ENCODE peak calls at places on chromosomes 4 and X, in eight cellular contexts. N is GM20000, Y is mammary epithelial cell, R is kidney epithelial cell, B is nephron progenitor cell, F is choroid plexus epithelial cell, K is breast epithelium, P is fibroblast of mammary gland. Z is an unnamed sample.

GRCh38 chrX:110086162-110086915 is 83.4 kb downstream of the TMEM164 start:
- DNase-seq in P (peak), B (no peak), F (peak), K (no peak), N (no peak), R (no peak), Y (no peak), Z (no peak)

GRCh38 chr4:71241467-71242401 is 97.1 kb upstream of the SLC4A4 start:
- DNase-seq in F (no peak), P (no peak), R (no peak), K (no peak), B (no peak), N (no peak), Y (no peak), Z (peak)

GRCh38 chrX:1592863-1593201 is 1.4 kb downstream of the AKAP17A start:
- DNase-seq in K (no peak), Y (no peak), B (no peak), P (no peak), R (no peak), N (no peak), F (no peak), Z (no peak)

GRCh38 chrX:12901486-12901885 is 4.9 kb upstream of the TLR8 start:
- DNase-seq in B (peak), N (peak), K (peak), R (no peak), F (peak), P (peak), Y (peak), Z (peak)

GRCh38 chrX:41561045-41561444 is 113.9 kb downstream of the NYX start:
- DNase-seq in R (peak), P (peak), K (no peak), F (peak), B (no peak), N (peak), Y (peak), Z (peak)

GRCh38 chrX:25034889-25035288 is 19.1 kb upstream of the ARX start:
- DNase-seq in F (peak), P (peak), R (no peak), K (no peak), Y (no peak), B (no peak), N (no peak), Z (peak)

GRCh38 chrX:154010330-154011087 is 9.2 kb downstream of the IRAK1 start:
- DNase-seq in N (no peak), B (no peak), P (peak), Y (no peak), R (no peak), K (no peak), F (peak), Z (peak)

GRCh38 chrX:20320461-20321159 is 53.9 kb upstream of the RPS6KA3 start:
- DNase-seq in P (no peak), F (no peak), Y (no peak), B (no peak), K (no peak), R (no peak), N (peak), Z (no peak)

GRCh38 chr4:179836179-179837075 is 2394.2 kb upstream of the AGA start:
- DNase-seq in K (no peak), B (no peak), F (no peak), R (no peak), Y (no peak), P (no peak), N (no peak), Z (no peak)

GRCh38 chrX:40266490-40267333 is 169.0 kb upstream of the BCOR start:
- DNase-seq in P (peak), N (peak), Y (peak), F (peak), K (peak), R (no peak), B (peak), Z (peak)

GRCh38 chr4:79237836-79238235 is 88.0 kb downstream of the NAA11 start:
- DNase-seq in R (no peak), N (no peak), F (peak), P (no peak), K (no peak), B (no peak), Y (no peak), Z (no peak)

GRCh38 chrX:153297376-153297775 is 24.2 kb downstream of the PNMA6F start:
- DNase-seq in N (no peak), F (no peak), R (no peak), K (no peak), B (no peak), P (no peak), Y (no peak), Z (no peak)

GRCh38 chrX:19772759-19773623 is 114.4 kb downstream of the SH3KBP1 start:
- DNase-seq in Y (no peak), B (peak), P (peak), K (no peak), R (no peak), F (no peak), N (no peak), Z (no peak)

GRCh38 chrX:19046343-19047215 is 62.7 kb upstream of the PHKA2 start:
- DNase-seq in Y (peak), K (no peak), F (peak), R (peak), N (no peak), B (no peak), P (peak), Z (peak)

GRCh38 chrX:48688531-48689142 is 5.0 kb downstream of the WAS start:
- DNase-seq in B (no peak), K (no peak), P (no peak), F (no peak), R (no peak), N (no peak), Y (no peak), Z (no peak)

GRCh38 chr4:136634121-136634520 is 898.2 kb downstream of the PCDH18 start:
- DNase-seq in N (no peak), R (no peak), K (no peak), B (no peak), Y (no peak), P (no peak), F (no peak), Z (no peak)

GRCh38 chrX:69144854-69145253 is 20.4 kb downstream of the PJA1 start:
- DNase-seq in B (no peak), P (no peak), N (no peak), F (no peak), K (no peak), Y (no peak), R (no peak), Z (no peak)

GRCh38 chr4:87910795-87911194 is 64.7 kb upstream of the SPP1 start:
- DNase-seq in B (no peak), N (no peak), R (no peak), Y (no peak), F (peak), K (no peak), P (no peak), Z (no peak)

GRCh38 chr4:5712517-5712916 is 1.5 kb downstream of the EVC start:
- DNase-seq in Y (peak), P (peak), F (peak), R (no peak), K (no peak), B (no peak), N (peak), Z (peak)

GRCh38 chr4:88737304-88738015 is 39.8 kb upstream of the NAP1L5 start:
- DNase-seq in B (peak), N (peak), Y (peak), P (peak), F (peak), K (no peak), R (peak), Z (no peak)

GRCh38 chrX:130497531-130497930 is 95.7 kb downstream of the RBMX2 start:
- DNase-seq in N (no peak), K (no peak), P (no peak), R (no peak), B (no peak), F (no peak), Y (no peak), Z (no peak)

GRCh38 chr4:135838889-135839288 is 1637.3 kb upstream of the PABPC4L start:
- DNase-seq in B (no peak), K (no peak), Y (no peak), P (no peak), R (peak), F (peak), N (no peak), Z (peak)

GRCh38 chr4:143399113-143399949 is 62.7 kb downstream of the GAB1 start:
- DNase-seq in B (no peak), P (peak), K (no peak), F (peak), N (peak), R (no peak), Y (peak), Z (peak)

GRCh38 chr4:183797041-183797444 is 108.1 kb upstream of the STOX2 start:
- DNase-seq in Y (peak), F (no peak), K (no peak), N (no peak), P (no peak), R (no peak), B (no peak), Z (peak)

GRCh38 chrX:132609449-132609848 is 120.6 kb upstream of the MBNL3 start:
- DNase-seq in P (no peak), K (no peak), R (no peak), N (no peak), F (peak), Y (no peak), B (no peak), Z (no peak)

GRCh38 chr4:112702892-112703291 is 65.9 kb downstream of the LARP7 start:
- DNase-seq in K (no peak), F (no peak), B (no peak), N (no peak), R (no peak), Y (no peak), P (peak), Z (no peak)

GRCh38 chr4:183495182-183495581 is 9.7 kb upstream of the ING2 start:
- DNase-seq in F (no peak), R (no peak), N (no peak), P (no peak), B (no peak), Y (no peak), K (no peak), Z (no peak)

GRCh38 chrX:118554511-118554910 is 58.9 kb downstream of the DOCK11 start:
- DNase-seq in B (no peak), F (no peak), Y (no peak), R (no peak), P (peak), N (no peak), K (no peak), Z (peak)

GRCh38 chrX:134622056-134622812 is 36.0 kb downstream of the PLAC1 start:
- DNase-seq in R (peak), N (peak), B (no peak), K (no peak), P (peak), Y (peak), F (peak), Z (peak)

GRCh38 chrX:111460612-111461011 is 48.6 kb upstream of the DCX start:
- DNase-seq in N (no peak), R (no peak), F (peak), K (no peak), P (peak), B (no peak), Y (no peak), Z (peak)

GRCh38 chr4:167550021-167550420 is 315.7 kb upstream of the SPOCK3 start:
- DNase-seq in B (no peak), P (no peak), Y (no peak), N (no peak), F (no peak), K (no peak), R (no peak), Z (no peak)

DNA sequence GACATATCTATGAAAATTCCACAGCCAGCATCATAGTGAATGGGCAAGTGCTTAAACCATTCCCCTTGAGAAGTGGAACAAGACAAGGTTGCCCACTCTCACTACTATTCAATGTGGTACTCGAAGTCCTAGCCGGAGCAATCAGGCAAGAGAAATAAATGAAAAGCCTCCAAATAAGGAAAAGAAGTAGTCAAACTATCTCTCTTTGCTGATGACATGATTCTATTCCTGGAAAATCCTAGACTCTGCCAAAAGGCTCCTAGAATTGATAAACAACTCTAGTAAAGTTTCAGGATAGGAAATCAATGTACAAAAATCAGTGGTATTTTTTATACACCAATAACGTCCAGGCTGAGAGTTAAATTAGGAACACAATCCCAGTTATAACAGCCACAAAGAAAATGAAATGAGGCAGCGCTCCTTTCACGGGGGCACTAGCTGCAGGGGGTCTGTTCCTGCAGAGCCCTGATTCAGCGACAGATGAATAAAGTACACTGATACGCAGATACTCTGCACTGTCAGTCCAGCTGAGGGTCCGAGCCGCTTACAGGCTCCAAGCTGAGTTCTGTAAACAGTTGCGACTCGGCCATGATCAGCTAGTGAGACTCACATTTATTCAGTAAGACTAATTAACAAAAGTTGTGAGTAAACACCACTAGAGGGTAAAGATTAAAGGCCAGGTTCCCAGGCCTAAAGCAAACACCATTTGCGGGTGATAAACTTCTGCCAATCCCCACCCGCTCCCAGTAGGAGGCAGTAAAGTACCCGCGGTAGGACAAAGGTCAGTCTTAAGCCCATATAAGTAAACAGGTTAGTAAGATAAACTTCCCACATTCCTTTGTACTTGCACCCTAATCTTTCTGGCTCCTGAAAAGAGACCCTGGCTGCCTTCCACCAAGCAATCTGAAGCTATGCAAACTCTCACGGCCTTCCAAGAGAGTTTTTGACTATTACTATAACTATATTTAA is 290.6 kb upstream of the GRID2 start:
- DNase-seq in F (peak), R (no peak), P (no peak), K (no peak), Y (no peak), N (no peak), B (peak), Z (no peak)
- TF ChIP-seq CTCF in F (peak), R (no peak), P (no peak), K (no peak), Y (peak), N (no peak), B (peak), Z (no peak)

DNA sequence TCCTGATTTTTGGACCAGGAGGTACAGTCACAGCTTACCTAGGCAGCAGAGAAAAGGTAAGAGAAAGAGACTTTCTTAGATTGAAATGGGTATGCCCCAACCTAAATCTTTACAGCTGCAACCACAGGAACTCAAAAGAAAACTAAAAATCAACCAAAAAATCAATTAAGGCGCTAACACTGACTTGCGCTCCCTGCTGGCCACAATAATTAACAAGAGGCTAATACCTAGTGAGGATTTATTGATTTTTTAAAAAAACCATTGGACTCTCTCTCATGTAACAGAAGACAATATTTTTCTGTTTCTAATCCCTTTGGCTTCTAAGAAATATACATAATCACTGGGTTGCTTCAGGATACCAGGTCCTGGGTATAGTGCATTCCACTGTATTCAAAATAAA is 153.9 kb upstream of the TENM3 start:
- DNase-seq in R (no peak), B (peak), N (no peak), F (peak), Y (no peak), K (no peak), P (peak), Z (no peak)
- TF ChIP-seq CTCF in R (peak), B (peak), N (peak), F (peak), Y (peak), K (no peak), P (peak), Z (no peak)

GRCh38 chr4:7708238-7708637 is 231.4 kb downstream of the AFAP1 start:
- DNase-seq in Y (no peak), B (no peak), F (no peak), N (no peak), P (no peak), K (no peak), R (no peak), Z (no peak)

GRCh38 chr4:7710576-7711329 is 228.9 kb downstream of the AFAP1 start:
- DNase-seq in K (no peak), P (no peak), R (no peak), F (no peak), N (no peak), B (no peak), Y (no peak), Z (no peak)

GRCh38 chr4:7711330-7711963 is 228.2 kb downstream of the AFAP1 start:
- DNase-seq in P (no peak), K (no peak), F (no peak), Y (no peak), N (no peak), R (no peak), B (no peak), Z (no peak)

GRCh38 chr4:7710126-7710525 is 229.5 kb downstream of the AFAP1 start:
- DNase-seq in B (no peak), R (no peak), P (no peak), Y (no peak), K (no peak), F (no peak), N (no peak), Z (no peak)

DNA sequence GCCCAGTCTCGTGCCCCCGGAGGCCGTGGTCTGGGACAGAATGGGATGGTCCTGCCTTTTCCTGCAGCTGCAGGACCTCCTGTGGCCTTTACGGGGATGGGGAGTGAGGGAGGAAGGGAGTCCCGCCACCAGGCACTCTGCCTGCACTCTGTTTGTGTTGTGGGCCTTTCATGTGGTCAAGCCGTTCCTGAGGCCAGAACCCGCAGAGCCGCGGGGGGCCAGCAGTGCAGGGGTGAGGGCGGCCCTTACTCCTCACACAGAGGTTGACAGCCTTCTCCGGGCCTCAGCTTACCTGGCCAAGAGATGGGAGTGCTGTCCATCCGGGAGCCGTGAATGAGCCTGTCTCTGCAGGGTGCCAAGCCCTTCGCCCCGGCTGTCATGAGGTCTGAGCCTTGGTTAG is 230.7 kb downstream of the AFAP1 start:
- DNase-seq in K (no peak), B (no peak), F (peak), R (no peak), N (no peak), P (no peak), Y (no peak), Z (no peak)
- TF ChIP-seq CTCF in K (no peak), B (no peak), F (no peak), R (no peak), N (no peak), P (no peak), Y (no peak), Z (no peak)

GRCh38 chr4:175531405-175532091 is 280.5 kb downstream of the GPM6A start:
- DNase-seq in R (peak), F (peak), B (no peak), N (no peak), K (no peak), P (peak), Y (peak), Z (peak)

GRCh38 chr4:175540151-175540550 is 271.9 kb downstream of the GPM6A start:
- DNase-seq in P (no peak), Y (peak), K (no peak), F (no peak), R (no peak), N (no peak), B (no peak), Z (peak)

GRCh38 chr4:175540732-175541131 is 271.3 kb downstream of the GPM6A start:
- DNase-seq in N (no peak), P (no peak), Y (no peak), B (no peak), F (no peak), K (no peak), R (no peak), Z (no peak)

GRCh38 chr4:175539498-175539897 is 272.6 kb downstream of the GPM6A start:
- DNase-seq in K (no peak), Y (no peak), B (no peak), P (no peak), N (no peak), R (no peak), F (no peak), Z (no peak)

DNA sequence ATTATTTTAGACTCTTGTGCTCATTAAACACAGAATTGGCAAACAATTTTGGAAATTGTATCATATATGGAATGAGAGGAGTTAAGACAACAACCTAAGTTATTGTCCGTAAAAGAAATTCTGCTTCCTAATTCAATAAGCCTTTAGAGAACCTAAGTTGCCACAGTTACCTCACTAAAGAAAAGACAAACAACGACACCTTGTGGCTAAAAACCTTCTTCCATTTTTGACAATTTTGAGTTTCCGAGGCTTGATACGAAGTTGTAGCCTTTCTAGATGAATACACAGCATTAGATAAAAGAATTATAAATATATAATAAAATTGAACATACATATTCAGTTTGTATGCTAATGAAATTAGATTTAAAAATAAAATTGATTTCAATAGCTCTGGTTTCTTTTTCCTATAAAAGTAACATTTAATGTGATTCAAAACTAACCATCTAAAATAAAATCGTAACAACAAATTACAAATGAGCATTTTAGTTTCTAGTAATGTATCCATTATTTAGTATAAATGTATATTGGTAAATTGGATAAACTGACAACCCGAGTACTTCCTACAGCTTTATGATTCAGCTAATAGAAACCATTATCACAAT is 275.1 kb downstream of the GPM6A start:
- DNase-seq in F (peak), R (peak), K (no peak), B (peak), Y (peak), P (peak), N (peak), Z (peak)
- TF ChIP-seq CTCF in F (peak), R (peak), K (peak), B (peak), Y (peak), P (peak), N (peak), Z (peak)

GRCh38 chr4:95107635-95108034 is 349.9 kb downstream of the BMPR1B start:
- DNase-seq in B (no peak), F (peak), Y (peak), K (no peak), N (no peak), P (peak), R (no peak), Z (no peak)
- TF ChIP-seq CTCF in B (no peak), F (no peak), Y (no peak), K (no peak), N (no peak), P (no peak), R (no peak), Z (no peak)

DNA sequence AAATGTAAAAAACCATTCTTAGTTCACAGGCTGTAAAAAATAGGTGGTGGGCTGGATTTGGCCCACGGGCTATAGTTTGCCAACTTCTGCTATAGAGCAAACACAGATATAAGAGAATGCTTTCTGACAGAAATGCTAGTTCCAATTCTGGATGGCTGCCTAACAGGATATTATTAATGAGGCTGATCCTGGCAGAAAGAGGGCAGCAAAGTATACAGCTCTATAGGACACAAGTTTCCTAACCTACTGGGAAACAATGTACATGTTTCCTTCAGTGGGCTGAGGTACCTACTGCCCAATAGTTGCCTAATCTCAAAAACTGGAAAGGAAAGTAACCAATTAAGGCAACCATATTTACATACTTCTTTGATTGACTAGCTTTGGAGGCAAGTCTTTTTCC is 58.2 kb upstream of the UCP1 start:
- DNase-seq in R (no peak), Y (no peak), F (peak), N (no peak), B (no peak), K (no peak), P (no peak), Z (peak)
- TF ChIP-seq CTCF in R (no peak), Y (peak), F (peak), N (no peak), B (no peak), K (no peak), P (no peak), Z (no peak)

Z was measured in MCF 10A.